ENCODE peak calls at places on chromosomes 11 and 22, in ten cellular contexts. L is endodermal cell, B is aorta, Y is sigmoid colon, E is heart left ventricle, K is right atrium auricular region, V is body of pancreas, W is GM23248, J is neural progenitor cell, I is GM23338. R is an unnamed sample. For H3K36me3, the result is how much of the 10 kb centered on the place peaks cover.

GRCh38 chr22:32317524-32317923 is 40.1 kb upstream of the RFPL3 start:
- DNase-seq in K (peak), Y (no peak), L (peak), I (no peak), B (no peak), V (no peak), E (no peak), W (no peak), J (no peak), R (no peak)

GRCh38 chr11:30564994-30565393 is 21.2 kb downstream of the MPPED2 start:
- DNase-seq in J (no peak), V (no peak), W (no peak), I (no peak), E (no peak), B (no peak), L (no peak), Y (no peak), K (no peak), R (no peak)

GRCh38 chr11:78023426-78023825 is 350 bp upstream of the KCTD14 start:
- DNase-seq in W (no peak), L (no peak), J (no peak), B (no peak), Y (no peak), I (no peak), V (no peak), K (no peak), E (no peak), R (no peak)

GRCh38 chr22:24730864-24731263 is 43.7 kb downstream of the PIWIL3 start:
- DNase-seq in J (peak), I (peak), V (no peak), E (no peak), Y (no peak), K (no peak), W (no peak), L (peak), B (no peak), R (no peak)

GRCh38 chr11:2528301-2529050 is 83.7 kb downstream of the KCNQ1 start:
- DNase-seq in V (no peak), L (peak), W (no peak), J (no peak), B (peak), E (no peak), Y (no peak), I (no peak), K (no peak), R (no peak)

GRCh38 chr11:10273738-10274137 is 20.3 kb downstream of the SBF2 start:
- DNase-seq in I (no peak), J (no peak), E (no peak), L (no peak), W (no peak), Y (no peak), B (no peak), V (no peak), K (no peak), R (no peak)

GRCh38 chr22:28231423-28231822 is 312.4 kb upstream of the PITPNB start:
- DNase-seq in I (peak), K (no peak), B (no peak), L (peak), W (peak), V (no peak), E (no peak), Y (no peak), J (peak), R (no peak)

GRCh38 chr11:131488208-131488607 is 117.8 kb downstream of the NTM start:
- DNase-seq in Y (no peak), J (no peak), W (no peak), B (no peak), I (no peak), V (peak), E (no peak), K (no peak), L (no peak), R (no peak)

GRCh38 chr11:34223021-34223813 is 117.8 kb downstream of the NAT10 start:
- DNase-seq in W (peak), V (peak), I (no peak), K (peak), E (peak), J (peak), B (peak), L (no peak), Y (peak), R (no peak)

GRCh38 chr11:79860336-79860735 is 419.5 kb upstream of the TENM4 start:
- DNase-seq in L (no peak), J (no peak), Y (no peak), E (no peak), V (no peak), B (no peak), K (no peak), W (no peak), I (no peak), R (no peak)

GRCh38 chr11:71197096-71197495 is 55.3 kb downstream of the SHANK2 start:
- DNase-seq in J (no peak), V (no peak), L (no peak), E (no peak), W (no peak), I (no peak), Y (no peak), B (peak), K (no peak), R (no peak)

GRCh38 chr11:115933564-115933963 is 429.3 kb upstream of the CADM1 start:
- DNase-seq in E (no peak), Y (no peak), B (no peak), V (no peak), K (no peak), W (no peak), J (no peak), I (no peak), L (no peak), R (no peak)

GRCh38 chr22:28143961-28144745 is 225.1 kb upstream of the PITPNB start:
- DNase-seq in V (no peak), J (no peak), L (no peak), K (no peak), W (no peak), I (no peak), E (no peak), Y (no peak), B (no peak), R (no peak)

GRCh38 chr11:96324912-96325311 is 18.1 kb downstream of the MAML2 start:
- DNase-seq in I (no peak), L (no peak), B (no peak), W (peak), E (no peak), V (no peak), K (no peak), Y (no peak), J (no peak), R (no peak)

GRCh38 chr11:66546368-66546965 is at the start of gene ACTN3:
- DNase-seq in L (peak), B (peak), Y (peak), K (no peak), W (peak), E (no peak), I (peak), J (peak), V (peak), R (no peak)

GRCh38 chr11:14067686-14068085 is 105.2 kb downstream of the SPON1 start:
- DNase-seq in K (no peak), L (no peak), E (no peak), Y (no peak), I (no peak), V (no peak), W (no peak), J (no peak), B (no peak), R (no peak)

GRCh38 chr22:31944700-31945477 is 554 bp downstream of the YWHAH start:
- DNase-seq in B (peak), K (peak), J (no peak), Y (peak), I (peak), E (peak), V (peak), L (peak), W (peak), R (peak)

GRCh38 chr11:120599816-120600420 is 88.4 kb downstream of the GRIK4 start:
- DNase-seq in V (no peak), E (no peak), Y (no peak), J (no peak), W (no peak), K (no peak), L (no peak), I (no peak), B (no peak), R (no peak)

GRCh38 chr22:45217806-45218205 is 22.9 kb downstream of the KIAA0930 start:
- DNase-seq in J (no peak), K (no peak), E (no peak), V (no peak), Y (no peak), I (no peak), W (no peak), B (peak), L (no peak), R (no peak)

GRCh38 chr11:61329871-61330270 is 3.0 kb downstream of the DDB1 start:
- DNase-seq in I (no peak), L (no peak), B (no peak), E (no peak), J (no peak), K (no peak), V (no peak), Y (no peak), W (no peak), R (no peak)

GRCh38 chr22:41360126-41360525 is 21.6 kb upstream of the TEF start:
- DNase-seq in J (peak), W (no peak), I (peak), E (no peak), L (peak), B (no peak), Y (no peak), K (no peak), V (peak), R (no peak)

GRCh38 chr11:106076421-106076922 is 675 bp downstream of the KBTBD3 start:
- DNase-seq in V (peak), I (peak), Y (peak), L (no peak), B (no peak), K (no peak), J (peak), W (no peak), E (peak), R (no peak)

GRCh38 chr11:16933756-16934603 is 80.2 kb downstream of the PLEKHA7 start:
- DNase-seq in J (no peak), B (no peak), W (no peak), L (peak), E (peak), K (peak), Y (no peak), V (peak), I (no peak), R (no peak)

GRCh38 chr11:19117760-19118097 is 761 bp downstream of the ZDHHC13 start:
- DNase-seq in V (no peak), L (no peak), I (no peak), K (no peak), B (no peak), E (no peak), J (no peak), W (no peak), Y (no peak), R (no peak)

GRCh38 chr11:32421992-32422391 is 13.3 kb downstream of the WT1 start:
- DNase-seq in I (no peak), W (no peak), B (no peak), V (no peak), K (no peak), L (no peak), Y (no peak), E (no peak), J (no peak), R (no peak)

GRCh38 chr11:65414776-65415498 is 7.7 kb upstream of the NEAT1 start:
- DNase-seq in J (no peak), Y (peak), V (no peak), L (no peak), K (no peak), E (no peak), W (peak), B (no peak), I (no peak), R (no peak)

GRCh38 chr11:115678942-115679341 is 174.7 kb upstream of the CADM1 start:
- DNase-seq in E (no peak), Y (no peak), K (no peak), V (no peak), B (no peak), J (peak), L (peak), I (peak), W (no peak), R (no peak)

GRCh38 chr11:17595526-17596309 is 48.7 kb downstream of the OTOG start:
- DNase-seq in W (no peak), K (no peak), V (peak), B (peak), J (no peak), Y (peak), E (peak), I (no peak), L (no peak), R (no peak)

GRCh38 chr22:37314315-37315046 is 32.2 kb downstream of the CYTH4 start:
- DNase-seq in W (no peak), L (no peak), I (no peak), V (no peak), J (no peak), B (no peak), K (no peak), Y (no peak), E (no peak), R (peak)

GRCh38 chr11:105635466-105635865 is 25.6 kb downstream of the GRIA4 start:
- DNase-seq in W (no peak), L (no peak), B (no peak), K (no peak), V (no peak), J (no peak), E (no peak), Y (no peak), I (no peak), R (no peak)

GRCh38 chr11:22920939-22921565 is 60.8 kb upstream of the CCDC179 start:
- DNase-seq in V (peak), Y (no peak), E (no peak), J (peak), W (peak), I (peak), B (no peak), K (no peak), L (peak), R (no peak)

GRCh38 chr11:56783448-56784041 is 35.0 kb upstream of the OR9G4 start:
- DNase-seq in V (peak), E (no peak), I (peak), B (no peak), K (no peak), L (no peak), W (peak), Y (no peak), J (peak), R (peak)

GRCh38 chr22:25942126-25942988 is 200.4 kb downstream of the MYO18B start:
- DNase-seq in B (no peak), L (no peak), J (no peak), W (no peak), K (no peak), E (peak), V (no peak), Y (no peak), I (no peak), R (no peak)

DNA sequence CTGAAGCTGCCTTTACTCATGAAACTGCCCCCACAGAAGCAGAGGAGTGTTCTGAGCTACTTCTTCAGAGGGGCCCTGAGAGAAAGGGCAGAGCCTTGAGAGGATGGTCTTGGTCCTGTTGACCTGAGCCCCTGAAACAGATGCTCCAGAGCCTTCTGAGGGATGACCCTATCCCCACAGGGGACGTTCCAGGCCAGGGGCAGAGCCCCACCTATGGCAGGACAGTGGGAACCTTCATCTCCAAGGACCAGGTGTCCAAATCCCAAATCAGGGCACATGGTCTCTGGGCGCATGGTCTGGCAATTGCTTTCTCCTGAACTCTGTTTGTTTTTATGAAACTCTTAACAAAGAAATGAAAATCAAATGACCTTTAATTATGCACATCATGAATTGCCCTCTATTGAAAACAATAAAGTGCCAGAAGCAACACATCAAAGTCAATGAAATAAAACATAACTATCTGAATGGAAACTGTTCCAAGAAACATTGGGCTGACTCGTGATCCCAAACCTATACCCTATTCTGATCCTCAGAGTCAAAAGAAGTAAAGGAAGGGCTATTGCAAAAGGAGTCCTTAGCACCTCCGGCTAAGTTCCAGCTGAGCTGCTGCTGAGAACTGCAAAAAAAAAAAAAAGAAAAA is 486 bp upstream of the TMPRSS13 start:
- DNase-seq in W (no peak), L (no peak), V (no peak), K (no peak), E (no peak), J (no peak), Y (no peak), B (no peak), I (no peak), R (no peak)
- H3K27ac ChIP-seq in W (no peak), L (no peak), V (peak), K (no peak), E (no peak), J (no peak), Y (no peak), B (no peak), I (no peak), R (no peak)

DNA sequence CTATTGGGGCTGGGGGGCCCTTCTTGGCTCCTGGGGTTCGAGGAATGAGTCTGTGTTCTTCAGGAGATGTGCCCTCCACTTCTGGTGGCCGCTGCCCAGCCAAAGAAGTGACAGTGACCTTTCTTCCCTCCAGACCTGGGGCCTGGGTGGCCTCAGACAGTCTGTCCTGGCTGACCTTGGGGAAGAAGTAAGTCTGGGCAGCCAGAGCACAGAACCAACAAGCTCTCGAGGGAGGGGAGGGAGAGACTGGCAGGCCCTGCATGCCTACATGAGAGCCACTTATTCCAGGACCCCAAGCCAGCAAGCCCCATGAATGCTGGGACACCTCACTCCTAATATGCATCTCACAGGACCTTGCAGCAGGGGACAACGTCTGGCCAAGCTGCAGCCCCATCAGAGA is 27.1 kb upstream of the STK33 start:
- DNase-seq in B (no peak), Y (no peak), W (no peak), J (no peak), V (no peak), K (no peak), E (peak), I (no peak), L (peak), R (no peak)
- H3K36me3 ChIP-seq in B (under half), Y (under half), W (under half), J (under half), V (under half), K (under half), E (half or more), I (under half), L (under half), R (under half)

DNA sequence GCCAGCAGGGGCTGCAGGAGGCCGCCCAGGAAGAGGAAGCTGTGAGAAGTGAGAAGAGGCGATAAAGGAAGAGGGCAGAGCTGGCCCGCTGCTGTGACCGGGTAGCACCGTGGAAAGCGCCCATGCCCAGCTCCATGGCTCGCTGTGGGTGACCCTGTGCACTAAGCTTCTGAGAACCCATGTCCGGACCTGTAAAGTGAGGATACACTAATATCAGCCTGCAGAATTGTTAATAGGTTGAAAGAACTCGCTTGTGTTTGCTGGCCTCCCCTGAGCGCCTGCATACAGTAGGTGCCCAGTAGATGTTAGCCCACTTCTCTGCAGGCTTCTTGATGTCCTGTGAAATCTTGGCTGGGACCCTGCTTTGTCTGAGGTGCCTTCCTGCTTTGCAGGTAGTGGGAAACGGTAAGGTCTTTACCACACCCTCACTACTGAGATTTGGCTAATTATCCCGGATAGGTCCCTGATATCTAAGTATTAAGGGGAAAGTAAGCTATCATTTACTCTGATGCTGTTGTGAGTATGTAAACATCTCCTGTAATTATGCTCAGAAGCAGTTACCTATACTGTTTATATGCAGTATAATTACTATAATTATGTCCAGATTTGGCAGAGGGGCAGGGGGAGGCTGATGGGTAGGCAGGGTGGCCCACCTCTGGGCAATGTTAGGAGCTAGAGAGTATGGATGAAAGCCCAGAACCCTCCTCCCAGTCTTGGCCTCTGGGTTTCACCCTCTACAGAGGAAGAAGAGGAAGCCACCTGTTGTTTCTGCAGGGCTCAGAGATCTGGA is 1.2 kb upstream of the ARRB1 start:
- DNase-seq in B (peak), L (peak), Y (peak), W (peak), I (no peak), K (no peak), J (no peak), E (no peak), V (peak), R (no peak)
- H3K27ac ChIP-seq in B (no peak), L (no peak), Y (peak), W (no peak), I (no peak), K (peak), J (no peak), E (peak), V (peak), R (peak)

DNA sequence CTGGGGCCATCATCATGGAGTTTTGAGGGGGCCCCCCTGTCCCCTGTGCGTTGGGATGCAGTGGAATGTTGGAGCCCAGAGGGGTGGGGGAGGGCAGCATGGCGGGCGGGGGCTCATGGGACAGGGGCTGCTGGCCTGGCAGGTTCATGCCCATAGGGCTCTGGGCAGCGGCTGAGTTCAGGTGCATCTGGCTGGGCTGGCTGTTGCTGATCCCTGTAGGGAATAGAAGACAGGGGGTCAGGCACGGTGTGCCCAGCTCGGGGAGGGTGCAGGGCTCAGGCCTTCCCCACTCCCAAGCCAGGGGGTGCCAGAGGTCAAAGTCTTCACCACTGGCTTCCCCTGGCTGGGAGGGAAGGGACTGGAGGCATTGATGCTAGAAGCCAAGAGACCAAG is 15.6 kb downstream of the CXCR5 start:
- DNase-seq in I (no peak), J (no peak), V (no peak), K (no peak), L (no peak), Y (no peak), E (no peak), W (no peak), B (no peak), R (no peak)
- H3K36me3 ChIP-seq in I (under half), J (under half), V (under half), K (half or more), L (under half), Y (under half), E (half or more), W (under half), B (under half), R (half or more)